ENCODE peak calls at places on chromosomes 7 and 10, in six cellular contexts. M, J, A, Q, K and N are unnamed samples.

GRCh38 chr7:27106181-27106905 is 3.9 kb upstream of the HOXA2 start:
- DNase-seq in K (peak; percentile 53), A (no peak), J (no peak), Q (peak; percentile 46), M (no peak), N (no peak)

GRCh38 chr7:113915991-113916390 is 2.8 kb downstream of the PPP1R3A start:
- DNase-seq in J (no peak), M (no peak), A (no peak), K (no peak), Q (no peak), N (no peak)

GRCh38 chr7:26993816-26994810 is 101.7 kb downstream of the HOXA1 start:
- DNase-seq in A (no peak), M (peak; percentile 1), Q (peak; percentile 76), J (no peak), K (peak; percentile 75), N (no peak)

GRCh38 chr7:50467817-50468610 is 17.9 kb upstream of the FIGNL1 start:
- DNase-seq in K (peak; percentile 89), J (peak; percentile 86), A (peak; percentile 61), M (peak; percentile 79), Q (peak; percentile 73), N (peak; percentile 24)

GRCh38 chr7:78296689-78297371 is 498.3 kb downstream of the PHTF2 start:
- DNase-seq in M (no peak), J (peak; percentile 89), K (no peak), Q (no peak), A (peak; percentile 50), N (no peak)

GRCh38 chr7:151125835-151126481 is 39.7 kb downstream of the AGAP3 start:
- DNase-seq in Q (no peak), J (no peak), M (peak; percentile 26), A (no peak), K (peak; percentile 47), N (no peak)

GRCh38 chr7:2523941-2524807 is 4.6 kb downstream of the LFNG start:
- DNase-seq in M (peak; percentile 58), K (peak; percentile 76), Q (peak; percentile 52), J (peak; percentile 97), A (no peak), N (no peak)

GRCh38 chr7:130356760-130357611 is 12.4 kb downstream of the CPA5 start:
- DNase-seq in M (peak; percentile 88), K (peak; percentile 92), Q (peak; percentile 92), A (no peak), J (no peak), N (peak; percentile 82)

GRCh38 chr7:104758504-104758903 is 255.5 kb upstream of the KMT2E start:
- DNase-seq in M (no peak), A (no peak), Q (peak; percentile 21), K (peak; percentile 52), J (no peak), N (no peak)

GRCh38 chr7:141748401-141748800 is 10.2 kb downstream of the SSBP1 start:
- DNase-seq in Q (no peak), K (no peak), M (no peak), J (no peak), A (no peak), N (no peak)

GRCh38 chr7:141754939-141755338 is 9.0 kb upstream of the TAS2R3 start:
- DNase-seq in J (no peak), K (peak; percentile 24), Q (peak; percentile 36), A (peak; percentile 42), M (peak; percentile 28), N (no peak)

DNA sequence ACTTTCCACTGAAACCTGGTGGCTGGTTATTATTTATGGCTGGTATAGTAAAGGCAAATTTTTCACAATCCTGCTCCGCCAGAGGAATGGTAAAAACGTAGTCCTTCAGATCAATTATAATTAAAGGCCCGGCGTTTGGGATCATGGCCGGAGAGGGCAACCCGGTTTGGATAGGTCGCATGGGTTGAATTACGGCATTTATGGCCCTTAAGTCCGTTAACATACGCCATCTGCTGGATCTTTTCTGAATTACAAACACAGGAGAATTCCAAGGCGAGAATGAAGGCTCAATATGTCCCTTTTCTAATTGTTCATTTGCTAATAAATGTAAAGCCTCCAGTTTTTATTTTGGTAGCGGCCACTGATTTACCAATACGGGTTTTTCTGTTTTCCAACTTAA is 11.3 kb upstream of the TAS2R3 start:
- DNase-seq in A (peak; percentile 13), M (no peak), K (peak; percentile 5), J (no peak), Q (peak; percentile 10), N (no peak)
- TF ChIP-seq CTCF in A (peak; percentile 70), M (no peak), K (no peak), J (no peak), Q (peak; percentile 29), N (peak; percentile 33)

GRCh38 chr7:11612737-11613136 is 219.3 kb downstream of the THSD7A start:
- DNase-seq in J (no peak), M (no peak), K (no peak), Q (no peak), A (no peak), N (no peak)

GRCh38 chr7:11609071-11609470 is 222.9 kb downstream of the THSD7A start:
- DNase-seq in Q (no peak), A (no peak), K (no peak), J (no peak), M (no peak), N (no peak)

GRCh38 chr7:11615163-11615562 is 216.8 kb downstream of the THSD7A start:
- DNase-seq in M (no peak), Q (no peak), J (no peak), A (no peak), K (no peak), N (no peak)

GRCh38 chr7:11616466-11616865 is 215.5 kb downstream of the THSD7A start:
- DNase-seq in K (no peak), M (no peak), A (no peak), Q (no peak), J (no peak), N (no peak)

GRCh38 chr7:11613292-11613930 is 218.6 kb downstream of the THSD7A start:
- DNase-seq in A (no peak), Q (no peak), M (no peak), K (no peak), J (no peak), N (no peak)
- TF ChIP-seq CTCF in A (no peak), Q (no peak), M (no peak), K (no peak), J (no peak), N (no peak)

GRCh38 chr7:29561271-29561670 is 2.4 kb upstream of the PRR15 start:
- DNase-seq in K (no peak), Q (no peak), M (no peak), A (no peak), J (no peak), N (no peak)

GRCh38 chr7:29552392-29552791 is 11.2 kb upstream of the PRR15 start:
- DNase-seq in J (no peak), K (no peak), A (no peak), M (no peak), Q (no peak), N (no peak)

GRCh38 chr7:29555061-29555460 is 8.6 kb upstream of the PRR15 start:
- DNase-seq in Q (no peak), K (no peak), J (no peak), A (no peak), M (no peak), N (no peak)

GRCh38 chr7:29557954-29558353 is 5.7 kb upstream of the PRR15 start:
- DNase-seq in J (no peak), A (no peak), M (peak; percentile 34), Q (peak; percentile 59), K (peak; percentile 44), N (no peak)

GRCh38 chr7:29556405-29557195 is 7.0 kb upstream of the PRR15 start:
- DNase-seq in K (peak; percentile 12), J (no peak), Q (no peak), M (no peak), A (no peak), N (no peak)
- TF ChIP-seq CTCF in K (no peak), J (no peak), Q (no peak), M (no peak), A (peak; percentile 61), N (no peak)

DNA sequence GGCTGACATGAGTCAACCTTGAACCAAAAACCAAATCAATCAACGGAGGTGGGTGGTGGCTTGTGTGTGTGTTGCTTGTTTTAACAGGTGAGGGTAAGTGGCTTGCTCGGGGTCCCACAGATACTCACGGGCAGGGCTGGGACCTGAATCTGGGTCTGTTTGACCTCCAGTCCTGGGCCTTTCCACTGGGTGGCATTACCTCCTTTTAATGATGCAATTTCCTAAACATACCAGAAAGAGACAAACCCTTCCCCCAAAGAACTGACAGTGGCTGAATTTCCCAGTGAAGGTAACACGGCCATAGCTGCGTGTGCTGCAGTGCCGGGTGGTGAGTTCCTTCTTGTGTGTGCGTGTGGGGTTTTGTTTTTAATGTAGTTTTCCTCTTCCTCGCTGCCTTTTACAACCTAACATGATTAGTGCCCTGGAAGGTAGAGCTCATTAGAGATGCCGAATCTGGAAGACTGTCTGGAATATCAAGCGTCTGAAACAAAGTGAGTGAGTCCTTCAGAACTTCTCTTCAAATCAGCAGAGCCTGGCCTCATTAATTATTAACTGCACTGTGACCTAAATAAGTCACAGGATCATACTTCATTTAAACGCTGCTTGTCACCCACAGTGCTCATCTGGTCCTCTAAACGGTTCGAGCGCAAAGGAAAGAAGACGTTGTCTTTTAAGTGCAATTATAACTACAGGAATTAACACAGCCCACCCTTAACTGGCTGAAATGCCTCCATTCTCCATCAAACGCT is 166.1 kb upstream of the TCERG1L start:
- DNase-seq in M (no peak), J (no peak), Q (no peak), A (no peak), K (no peak), N (no peak)
- TF ChIP-seq CTCF in M (no peak), J (no peak), Q (no peak), A (no peak), K (no peak), N (no peak)

GRCh38 chr7:81715984-81716588 is 53.8 kb downstream of the HGF start:
- DNase-seq in K (peak; percentile 69), A (no peak), Q (peak; percentile 43), M (peak; percentile 52), J (no peak), N (no peak)
- TF ChIP-seq CTCF in K (peak; percentile 35), A (peak; percentile 27), Q (peak; percentile 10), M (peak; percentile 34), J (no peak), N (peak; percentile 40)

DNA sequence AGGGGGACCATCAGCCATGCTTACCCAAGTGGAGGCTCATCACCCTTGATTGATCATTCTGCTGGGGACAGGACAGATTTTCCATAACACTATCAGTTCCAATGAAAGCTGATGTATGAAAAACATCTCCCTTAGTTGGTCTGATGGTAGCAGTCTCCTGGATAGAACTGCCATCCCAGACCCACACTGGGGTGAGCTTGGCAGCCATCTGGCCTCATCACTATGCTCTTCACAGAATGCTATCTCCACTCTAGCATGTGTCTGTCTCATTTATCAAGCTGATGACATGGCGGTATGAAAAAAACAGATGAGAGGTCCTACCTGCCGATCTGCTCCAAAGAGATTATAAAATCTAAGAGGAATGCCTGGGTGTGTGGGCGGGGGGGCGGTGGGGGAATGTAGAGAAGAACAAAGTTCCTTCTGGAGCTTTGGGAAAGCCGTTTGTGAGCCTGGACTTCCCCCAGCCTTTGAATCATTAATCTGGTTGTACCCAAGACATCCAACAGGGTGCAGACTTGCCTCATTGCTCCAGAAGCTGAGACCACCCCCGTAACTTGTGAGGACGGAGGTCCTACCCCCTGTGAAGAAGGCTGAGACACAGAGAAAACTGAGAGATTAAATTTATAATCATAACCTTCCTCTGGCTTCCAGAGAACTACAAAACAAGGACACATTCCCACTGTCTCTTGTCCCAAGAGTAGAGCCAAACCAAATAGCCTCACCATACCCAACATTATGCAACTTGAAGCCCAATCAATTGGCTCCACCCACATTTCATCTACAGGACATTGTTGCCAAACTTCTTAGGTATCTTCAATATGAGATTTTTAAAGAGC is 340.9 kb downstream of the KCNMA1 start:
- DNase-seq in M (no peak), K (no peak), A (no peak), Q (peak; percentile 8), J (no peak), N (no peak)
- TF ChIP-seq CTCF in M (no peak), K (no peak), A (no peak), Q (no peak), J (no peak), N (no peak)